ENCODE peak calls at places on chromosomes 12 and 14, in five cellular contexts. X is tibial nerve, O is osteoblast, V is BE2C, Q is RWPE2. P is an unnamed sample. For H3K4me1 and H3K36me3, the result is how much of the 10 kb centered on the place peaks cover.

GRCh38 chr12:98656289-98657101 is 11.4 kb downstream of the APAF1 start:
- DNase-seq in X (no peak), O (peak), V (no peak), Q (no peak), P (no peak)

GRCh38 chr12:109173443-109174240 is 57.3 kb downstream of the ACACB start:
- DNase-seq in X (no peak), O (no peak), V (no peak), Q (no peak), P (peak)

GRCh38 chr12:122730215-122731014 is at the start of gene HCAR1:
- DNase-seq in X (no peak), O (peak), V (no peak), Q (peak), P (peak)

GRCh38 chr12:6396031-6396430 is 12.1 kb downstream of the LTBR start:
- DNase-seq in X (no peak), O (no peak), V (no peak), Q (no peak), P (no peak)

GRCh38 chr14:104746071-104746545 is 6.8 kb upstream of the SIVA1 start:
- DNase-seq in X (no peak), O (peak), V (no peak), Q (no peak), P (no peak)

GRCh38 chr12:47378222-47378582 is 298.4 kb upstream of the AMIGO2 start:
- DNase-seq in X (no peak), O (no peak), V (no peak), Q (no peak), P (no peak)

GRCh38 chr12:123363743-123364531 is 710 bp downstream of the SBNO1 start:
- DNase-seq in X (no peak), O (peak), V (peak), Q (no peak), P (peak)

GRCh38 chr14:105375635-105376057 is 22.7 kb upstream of the TEX22 start:
- DNase-seq in X (no peak), O (peak), V (no peak), Q (no peak), P (no peak)

GRCh38 chr12:4148418-4149056 is 125.0 kb upstream of the CCND2 start:
- DNase-seq in X (no peak), O (no peak), V (no peak), Q (no peak), P (peak)

GRCh38 chr14:93832665-93833064 is 44.4 kb upstream of the PRIMA1 start:
- DNase-seq in X (no peak), O (no peak), V (peak), Q (no peak), P (no peak)

GRCh38 chr14:95660550-95661515 is 25.4 kb upstream of the TCL1B start:
- DNase-seq in X (no peak), O (no peak), V (no peak), Q (no peak), P (peak)

GRCh38 chr14:59013672-59014298 is 174.7 kb upstream of the DAAM1 start:
- DNase-seq in X (no peak), O (no peak), V (no peak), Q (no peak), P (no peak)

GRCh38 chr14:75301666-75302325 is 23.2 kb downstream of the FOS start:
- DNase-seq in X (no peak), O (no peak), V (no peak), Q (no peak), P (no peak)

DNA sequence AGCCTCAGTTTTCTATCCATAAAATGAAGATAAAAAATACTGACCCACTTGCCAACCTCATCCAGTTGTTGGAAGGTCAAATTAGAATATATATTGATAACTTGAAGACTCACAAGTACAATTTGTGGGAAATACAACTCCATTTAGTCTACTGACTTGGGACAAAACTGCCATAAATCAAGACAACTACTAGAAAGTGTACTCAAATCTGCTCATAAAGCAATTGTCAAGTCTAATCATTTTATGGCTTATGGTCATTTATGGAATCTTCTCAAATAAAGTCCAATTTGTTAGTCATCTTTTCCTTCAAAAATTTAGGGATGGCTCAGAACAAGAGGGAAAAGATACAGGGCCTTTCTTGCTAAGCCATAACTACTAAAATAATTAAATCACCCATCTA is 7.0 kb downstream of the BTG1 start:
- DNase-seq in X (no peak), O (no peak), V (no peak), Q (no peak), P (no peak)
- H3K4me1 ChIP-seq in X (half or more), O (half or more), V (under half), Q (half or more), P (under half)

GRCh38 chr12:121430821-121431415 is 31.0 kb downstream of the RNF34 start:
- DNase-seq in X (no peak), O (no peak), V (no peak), Q (no peak), P (no peak)

GRCh38 chr12:121427556-121428055 is 27.7 kb downstream of the RNF34 start:
- DNase-seq in X (no peak), O (no peak), V (no peak), Q (no peak), P (no peak)

GRCh38 chr12:121424632-121424992 is 24.7 kb downstream of the RNF34 start:
- DNase-seq in X (no peak), O (no peak), V (no peak), Q (no peak), P (no peak)

GRCh38 chr12:121432740-121433476 is 33.0 kb downstream of the RNF34 start:
- DNase-seq in X (no peak), O (no peak), V (no peak), Q (no peak), P (no peak)

GRCh38 chr12:121428883-121429282 is 29.0 kb downstream of the RNF34 start:
- DNase-seq in X (no peak), O (no peak), V (no peak), Q (no peak), P (no peak)
- H3K36me3 ChIP-seq in X (half or more), O (half or more), V (half or more), Q (half or more), P (half or more)

GRCh38 chr12:128606970-128607369 is 216.8 kb downstream of the SLC15A4 start:
- DNase-seq in X (no peak), O (no peak), V (no peak), Q (no peak), P (no peak)
- H3K4me1 ChIP-seq in X (under half), O (under half), V (under half), Q (under half), P (under half)

GRCh38 chr14:49898485-49898884 is 5.6 kb downstream of the ARF6 start:
- DNase-seq in X (no peak), O (no peak), V (no peak), Q (no peak), P (no peak)

GRCh38 chr14:49897414-49897813 is 4.5 kb downstream of the ARF6 start:
- DNase-seq in X (no peak), O (no peak), V (no peak), Q (no peak), P (no peak)

GRCh38 chr14:49896956-49897355 is 4.1 kb downstream of the ARF6 start:
- DNase-seq in X (no peak), O (no peak), V (no peak), Q (no peak), P (no peak)

GRCh38 chr14:49895480-49895879 is 2.6 kb downstream of the ARF6 start:
- DNase-seq in X (no peak), O (no peak), V (no peak), Q (no peak), P (no peak)

DNA sequence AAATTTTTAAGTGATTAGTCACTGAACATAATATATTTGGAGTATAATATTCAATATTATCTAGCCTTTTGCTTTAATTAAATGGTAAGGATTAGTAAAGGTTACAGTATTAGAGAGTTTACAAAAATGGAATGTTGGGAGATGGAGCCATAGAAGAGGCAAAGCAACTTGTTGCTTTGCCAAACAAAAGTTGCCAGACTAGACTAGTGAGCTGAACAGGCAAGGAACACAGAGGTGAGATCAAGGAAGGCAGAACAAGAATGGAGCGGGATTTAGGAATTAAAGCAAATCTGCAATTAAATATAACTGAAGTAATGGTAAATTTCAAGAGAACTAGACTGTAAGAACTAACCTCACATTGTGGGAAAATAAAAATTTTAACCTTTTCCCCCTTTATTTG is 5.1 kb downstream of the ARF6 start:
- DNase-seq in X (no peak), O (no peak), V (no peak), Q (no peak), P (no peak)
- H3K36me3 ChIP-seq in X (under half), O (under half), V (under half), Q (half or more), P (under half)

GRCh38 chr14:68820999-68821683 is 28.3 kb upstream of the ZFP36L1 start:
- DNase-seq in X (no peak), O (no peak), V (no peak), Q (peak), P (peak)

GRCh38 chr14:68819260-68819691 is 26.4 kb upstream of the ZFP36L1 start:
- DNase-seq in X (no peak), O (peak), V (no peak), Q (peak), P (peak)

GRCh38 chr14:68822132-68822651 is 29.3 kb upstream of the ZFP36L1 start:
- DNase-seq in X (no peak), O (no peak), V (no peak), Q (peak), P (no peak)

GRCh38 chr14:68820536-68820935 is 27.7 kb upstream of the ZFP36L1 start:
- DNase-seq in X (no peak), O (no peak), V (no peak), Q (peak), P (no peak)

GRCh38 chr14:68820119-68820518 is 27.3 kb upstream of the ZFP36L1 start:
- DNase-seq in X (no peak), O (no peak), V (no peak), Q (peak), P (peak)
- H3K4me1 ChIP-seq in X (under half), O (under half), V (under half), Q (under half), P (under half)

GRCh38 chr14:102985665-102986064 is 63.2 kb downstream of the AMN start:
- DNase-seq in X (no peak), O (no peak), V (no peak), Q (no peak), P (peak)

GRCh38 chr14:102984336-102985102 is 62.1 kb downstream of the AMN start:
- DNase-seq in X (no peak), O (peak), V (no peak), Q (peak), P (no peak)

GRCh38 chr14:102986810-102987579 is 64.5 kb downstream of the AMN start:
- DNase-seq in X (no peak), O (peak), V (no peak), Q (peak), P (no peak)

GRCh38 chr14:102991376-102991775 is 66.0 kb downstream of the CDC42BPB start:
- DNase-seq in X (no peak), O (peak), V (no peak), Q (no peak), P (no peak)

GRCh38 chr14:102988054-102988453 is 65.6 kb downstream of the AMN start:
- DNase-seq in X (no peak), O (peak), V (no peak), Q (no peak), P (no peak)
- H3K36me3 ChIP-seq in X (half or more), O (half or more), V (under half), Q (half or more), P (half or more)

GRCh38 chr12:23947395-23947794 is 2.1 kb downstream of the SOX5 start:
- DNase-seq in X (no peak), O (no peak), V (no peak), Q (no peak), P (no peak)
- H3K4me1 ChIP-seq in X (under half), O (under half), V (under half), Q (under half), P (under half)

GRCh38 chr12:57526477-57527126 is 4.0 kb downstream of the MBD6 start:
- DNase-seq in X (no peak), O (no peak), V (no peak), Q (no peak), P (no peak)
- H3K36me3 ChIP-seq in X (half or more), O (half or more), V (half or more), Q (half or more), P (half or more)

GRCh38 chr12:95614384-95614982 is 63.2 kb upstream of the USP44 start:
- DNase-seq in X (no peak), O (no peak), V (no peak), Q (no peak), P (no peak)

GRCh38 chr12:95613021-95613420 is 61.7 kb upstream of the USP44 start:
- DNase-seq in X (no peak), O (no peak), V (no peak), Q (no peak), P (no peak)

GRCh38 chr12:95615735-95616134 is 64.5 kb upstream of the USP44 start:
- DNase-seq in X (no peak), O (no peak), V (no peak), Q (no peak), P (no peak)

GRCh38 chr12:95608252-95609033 is 57.2 kb upstream of the USP44 start:
- DNase-seq in X (peak), O (peak), V (no peak), Q (peak), P (peak)

DNA sequence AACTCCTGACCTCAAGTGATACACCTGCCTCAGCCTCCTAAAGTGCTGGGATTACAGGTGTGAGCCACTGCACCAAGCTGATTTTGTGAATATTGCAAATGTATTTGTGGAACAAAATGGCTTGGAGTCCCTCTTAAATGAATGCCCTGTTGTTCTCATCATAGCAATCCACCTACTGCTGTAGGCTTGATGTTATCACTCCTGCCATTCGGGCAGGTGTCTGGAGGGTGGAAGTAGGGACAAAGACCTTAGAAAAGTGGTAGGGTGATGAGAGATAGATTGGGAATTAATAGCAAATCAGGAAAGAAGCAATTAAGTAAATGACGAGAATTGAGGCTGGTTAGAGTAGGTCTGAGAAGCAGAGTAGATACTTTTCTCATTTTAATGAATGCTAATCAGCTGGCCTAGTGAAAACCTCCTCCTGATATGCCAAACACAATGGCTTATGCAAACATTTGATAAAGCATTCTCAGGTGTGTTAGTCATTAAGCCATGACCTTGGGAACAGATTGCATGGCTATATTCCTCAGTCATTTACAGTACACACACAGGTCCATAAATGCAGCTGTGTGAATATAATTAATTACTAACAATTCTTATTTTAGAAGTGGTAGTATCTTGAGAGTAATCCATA is 60.5 kb upstream of the USP44 start:
- DNase-seq in X (no peak), O (no peak), V (no peak), Q (no peak), P (no peak)
- H3K4me1 ChIP-seq in X (under half), O (under half), V (under half), Q (under half), P (under half)